ENCODE peak calls at places on chromosome 22, in five cellular contexts. E, S, H, O and Y are unnamed samples.

GRCh38 chr22:48640890-48641771 is 1186.5 kb downstream of the BRD1 start:
- DNase-seq in E (no peak), S (no peak), H (no peak), O (no peak), Y (peak; percentile 28)

GRCh38 chr22:46148885-46149492 is 1.3 kb upstream of the PPARA start:
- DNase-seq in E (no peak), S (no peak), H (peak; percentile 57), O (no peak), Y (peak; percentile 19)

GRCh38 chr22:19991645-19992451 is 24.8 kb downstream of the ARVCF start:
- DNase-seq in E (no peak), S (peak; percentile 28), H (peak; percentile 66), O (peak; percentile 89), Y (no peak)

GRCh38 chr22:49380095-49380827 is 447.4 kb downstream of the BRD1 start:
- DNase-seq in E (no peak), S (no peak), H (no peak), O (no peak), Y (no peak)

GRCh38 chr22:18048441-18048898 is 24.1 kb upstream of the MICAL3 start:
- DNase-seq in E (no peak), S (no peak), H (peak; percentile 71), O (no peak), Y (no peak)

GRCh38 chr22:20400606-20401375 is 6.8 kb downstream of the ZNF74 start:
- DNase-seq in E (no peak), S (no peak), H (peak; percentile 62), O (no peak), Y (no peak)

GRCh38 chr22:27918351-27919221 is 470 bp downstream of the PITPNB start:
- DNase-seq in E (peak; percentile 32), S (peak; percentile 60), H (peak; percentile 88), O (peak; percentile 83), Y (peak; percentile 72)

GRCh38 chr22:17815703-17816254 is 41.5 kb upstream of the BID start:
- DNase-seq in E (no peak), S (no peak), H (no peak), O (no peak), Y (no peak)

GRCh38 chr22:45962756-45963155 is 14.2 kb downstream of the WNT7B start:
- DNase-seq in E (no peak), S (no peak), H (no peak), O (no peak), Y (no peak)

GRCh38 chr22:31287818-31288495 is 4.3 kb downstream of the PIK3IP1 start:
- DNase-seq in E (no peak), S (no peak), H (no peak), O (no peak), Y (no peak)

GRCh38 chr22:38570841-38571364 is 920 bp upstream of the DMC1 start:
- DNase-seq in E (no peak), S (peak; percentile 22), H (peak; percentile 73), O (peak; percentile 81), Y (peak; percentile 60)

GRCh38 chr22:19995611-19996339 is 20.8 kb downstream of the ARVCF start:
- DNase-seq in E (no peak), S (peak; percentile 46), H (peak; percentile 92), O (peak; percentile 91), Y (no peak)

GRCh38 chr22:39241632-39242388 is 3.0 kb downstream of the PDGFB start:
- DNase-seq in E (no peak), S (no peak), H (no peak), O (no peak), Y (peak; percentile 64)

GRCh38 chr22:32644252-32645100 is 157.0 kb upstream of the TIMP3 start:
- DNase-seq in E (peak; percentile 96), S (peak; percentile 57), H (peak; percentile 90), O (no peak), Y (peak; percentile 42)

GRCh38 chr22:44601189-44601588 is 100.8 kb upstream of the PRR5 start:
- DNase-seq in E (no peak), S (no peak), H (no peak), O (no peak), Y (no peak)

GRCh38 chr22:20450551-20450906 is 12.9 kb upstream of the SCARF2 start:
- DNase-seq in E (no peak), S (no peak), H (no peak), O (no peak), Y (no peak)

GRCh38 chr22:26308467-26308866 is 120.6 kb upstream of the ASPHD2 start:
- DNase-seq in E (no peak), S (no peak), H (no peak), O (no peak), Y (no peak)

GRCh38 chr22:43409800-43410199 is 2.0 kb upstream of the MPPED1 start:
- DNase-seq in E (no peak), S (no peak), H (no peak), O (no peak), Y (no peak)

GRCh38 chr22:43406186-43406790 is 5.5 kb upstream of the MPPED1 start:
- DNase-seq in E (no peak), S (no peak), H (no peak), O (no peak), Y (no peak)

GRCh38 chr22:43409046-43409445 is 2.8 kb upstream of the MPPED1 start:
- DNase-seq in E (no peak), S (no peak), H (no peak), O (no peak), Y (no peak)

GRCh38 chr22:43408009-43408408 is 3.8 kb upstream of the MPPED1 start:
- DNase-seq in E (no peak), S (no peak), H (no peak), O (no peak), Y (no peak)

GRCh38 chr22:43407591-43407990 is 4.2 kb upstream of the MPPED1 start:
- DNase-seq in E (no peak), S (no peak), H (peak; percentile 40), O (no peak), Y (no peak)
- TF ChIP-seq CTCF in E (no peak), S (no peak), H (no peak), O (no peak), Y (no peak)

GRCh38 chr22:29217827-29218757 is 12.4 kb downstream of the EMID1 start:
- DNase-seq in E (no peak), S (no peak), H (peak; percentile 53), O (peak; percentile 68), Y (no peak)

GRCh38 chr22:29216011-29216872 is 10.5 kb downstream of the EMID1 start:
- DNase-seq in E (no peak), S (no peak), H (peak; percentile 51), O (peak; percentile 55), Y (no peak)

GRCh38 chr22:29218758-29219408 is 13.2 kb downstream of the EMID1 start:
- DNase-seq in E (no peak), S (no peak), H (peak; percentile 55), O (peak; percentile 56), Y (no peak)

GRCh38 chr22:29216873-29217666 is 11.4 kb downstream of the EMID1 start:
- DNase-seq in E (peak; percentile 29), S (peak; percentile 56), H (peak; percentile 86), O (peak; percentile 71), Y (no peak)

DNA sequence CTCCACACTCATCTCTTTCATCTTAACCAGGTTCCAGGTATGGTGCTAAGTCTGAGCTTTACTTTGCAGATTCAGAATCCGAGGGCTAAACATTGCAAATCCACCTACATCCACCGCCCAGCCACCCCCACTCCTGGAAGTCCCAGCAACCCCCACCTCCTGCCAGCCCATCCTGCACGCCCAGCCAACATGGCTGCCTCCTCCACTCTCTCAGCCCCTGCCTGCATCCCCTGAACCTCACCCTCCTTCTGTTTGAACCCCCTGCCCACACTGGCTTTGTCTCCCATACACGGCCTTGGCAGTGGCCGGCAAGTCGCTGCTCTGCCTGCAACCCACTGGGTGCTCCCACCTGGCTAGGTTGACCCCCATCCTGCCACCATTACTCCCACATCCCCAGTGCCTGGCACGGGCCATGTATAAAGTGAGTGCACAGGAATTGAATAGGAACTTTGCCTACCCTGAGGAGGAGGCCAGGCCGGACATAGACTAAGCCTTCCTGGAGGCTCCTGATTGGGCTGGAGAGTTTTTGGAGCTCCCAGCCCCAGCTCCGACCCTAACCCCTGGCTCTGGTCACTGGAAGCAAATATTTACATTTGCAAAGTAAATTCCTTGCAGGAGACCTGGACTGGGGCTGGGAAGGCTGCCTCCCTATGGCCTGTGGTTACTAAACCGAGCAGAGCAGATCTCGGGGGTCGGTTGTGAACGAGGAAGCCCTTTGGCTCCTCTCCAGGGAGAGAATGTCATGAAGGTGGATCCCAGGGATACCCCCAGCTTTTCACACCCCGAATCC is 14.4 kb downstream of the EMID1 start:
- DNase-seq in E (no peak), S (no peak), H (peak; percentile 64), O (peak; percentile 54), Y (no peak)
- TF ChIP-seq CTCF in E (no peak), S (no peak), H (no peak), O (no peak), Y (no peak)

GRCh38 chr22:21796231-21796630 is 60.6 kb upstream of the YPEL1 start:
- DNase-seq in E (no peak), S (no peak), H (no peak), O (no peak), Y (no peak)

GRCh38 chr22:21796863-21797262 is 61.3 kb upstream of the YPEL1 start:
- DNase-seq in E (no peak), S (no peak), H (no peak), O (no peak), Y (no peak)

GRCh38 chr22:21802056-21802455 is 65.4 kb downstream of the MAPK1 start:
- DNase-seq in E (peak; percentile 22), S (no peak), H (no peak), O (no peak), Y (no peak)

GRCh38 chr22:21800552-21801303 is 65.1 kb upstream of the YPEL1 start:
- DNase-seq in E (no peak), S (no peak), H (no peak), O (no peak), Y (no peak)

GRCh38 chr22:21797444-21798221 is 62.0 kb upstream of the YPEL1 start:
- DNase-seq in E (peak; percentile 41), S (no peak), H (no peak), O (no peak), Y (no peak)
- TF ChIP-seq CTCF in E (no peak), S (no peak), H (no peak), O (no peak), Y (no peak)

GRCh38 chr22:41528132-41528766 is 16.0 kb downstream of the POLR3H start:
- DNase-seq in E (no peak), S (no peak), H (no peak), O (no peak), Y (no peak)

GRCh38 chr22:41531422-41531727 is 12.9 kb downstream of the POLR3H start:
- DNase-seq in E (no peak), S (no peak), H (no peak), O (no peak), Y (no peak)

GRCh38 chr22:41530612-41531421 is 13.5 kb downstream of the POLR3H start:
- DNase-seq in E (no peak), S (no peak), H (no peak), O (no peak), Y (no peak)

GRCh38 chr22:41526802-41527799 is 17.2 kb downstream of the POLR3H start:
- DNase-seq in E (no peak), S (peak; percentile 60), H (no peak), O (no peak), Y (peak; percentile 70)

GRCh38 chr22:41528938-41529561 is 15.2 kb downstream of the POLR3H start:
- DNase-seq in E (no peak), S (no peak), H (no peak), O (no peak), Y (no peak)
- TF ChIP-seq CTCF in E (no peak), S (no peak), H (no peak), O (no peak), Y (no peak)

GRCh38 chr22:37258005-37258790 is 14.1 kb upstream of the RAC2 start:
- DNase-seq in E (peak; percentile 39), S (no peak), H (no peak), O (no peak), Y (no peak)
- TF ChIP-seq CTCF in E (no peak), S (no peak), H (no peak), O (no peak), Y (no peak)

GRCh38 chr22:29480512-29481264 is 670 bp downstream of the NEFH start:
- DNase-seq in E (peak; percentile 14), S (peak; percentile 34), H (no peak), O (no peak), Y (peak; percentile 65)
- TF ChIP-seq CTCF in E (no peak), S (no peak), H (no peak), O (no peak), Y (peak; percentile 21)